ENCODE peak calls at places on chromosomes 11 and 22, in ten cellular contexts. A is progenitor cell of endocrine pancreas; Z is COR-L47; O is dermis microvascular lymphatic vessel endothelial cell; V is epithelial cell of proximal tubule; I is neural progenitor cell; S is activated effector memory CD4-positive, alpha-beta T cell treated with Interleukin-2 at 50 U/mL for 16 hours; R is activated T-cell treated with anti-CD3 and anti-CD28 coated beads, Interleukin-2, amount 50 U/mL, for 1 hour; G is AG08396; P is stimulated activated CD8-positive, alpha-beta memory T cell treated with anti-CD3 and anti-CD28 coated beads, Interleukin-4, amount 100 ng/mL, for 24 hours. J is an unnamed sample.

GRCh38 chr11:35619754-35620640 is 1.7 kb downstream of the FJX1 start:
- DNase-seq in A (peak), Z (peak), O (no peak), V (no peak), I (peak), S (no peak), R (no peak), G (peak), P (no peak), J (peak)

GRCh38 chr11:2178906-2179494 is 7.4 kb upstream of the TH start:
- DNase-seq in A (no peak), Z (peak), O (no peak), V (peak), I (no peak), S (no peak), R (no peak), G (peak), P (no peak), J (no peak)

GRCh38 chr11:24704716-24705115 is 207.9 kb downstream of the LUZP2 start:
- DNase-seq in A (no peak), Z (no peak), O (no peak), V (no peak), I (no peak), S (no peak), R (no peak), G (no peak), P (no peak), J (no peak)

GRCh38 chr11:107018902-107019493 is 722 bp upstream of the GUCY1A2 start:
- DNase-seq in A (peak), Z (no peak), O (peak), V (no peak), I (peak), S (no peak), R (no peak), G (peak), P (no peak), J (peak)

GRCh38 chr22:17589810-17590375 is 26.6 kb downstream of the SLC25A18 start:
- DNase-seq in A (no peak), Z (no peak), O (no peak), V (no peak), I (no peak), S (no peak), R (no peak), G (no peak), P (no peak), J (no peak)

GRCh38 chr11:35013514-35014191 is 97.2 kb downstream of the PDHX start:
- DNase-seq in A (no peak), Z (no peak), O (no peak), V (no peak), I (peak), S (no peak), R (no peak), G (no peak), P (no peak), J (no peak)

GRCh38 chr11:10387209-10388083 is 67.6 kb upstream of the AMPD3 start:
- DNase-seq in A (no peak), Z (no peak), O (peak), V (no peak), I (no peak), S (no peak), R (no peak), G (peak), P (no peak), J (no peak)

GRCh38 chr11:106304274-106304673 is 226.8 kb downstream of the AASDHPPT start:
- DNase-seq in A (no peak), Z (no peak), O (no peak), V (peak), I (no peak), S (no peak), R (no peak), G (peak), P (no peak), J (no peak)

GRCh38 chr11:131658414-131658813 is 288.0 kb downstream of the NTM start:
- DNase-seq in A (no peak), Z (no peak), O (no peak), V (no peak), I (no peak), S (no peak), R (no peak), G (no peak), P (no peak), J (no peak)

GRCh38 chr22:29718949-29719893 is 582 bp upstream of the CABP7 start:
- DNase-seq in A (no peak), Z (no peak), O (no peak), V (no peak), I (no peak), S (no peak), R (no peak), G (no peak), P (no peak), J (no peak)

GRCh38 chr11:36469063-36469462 is 41.0 kb downstream of the TRAF6 start:
- DNase-seq in A (no peak), Z (no peak), O (no peak), V (no peak), I (peak), S (no peak), R (no peak), G (no peak), P (no peak), J (no peak)

GRCh38 chr11:65355776-65356393 is 1.3 kb downstream of the TIGD3 start:
- DNase-seq in A (no peak), Z (no peak), O (no peak), V (no peak), I (peak), S (no peak), R (no peak), G (peak), P (no peak), J (no peak)

GRCh38 chr11:94128171-94128745 is 383 bp upstream of the PANX1 start:
- DNase-seq in A (no peak), Z (peak), O (no peak), V (no peak), I (no peak), S (no peak), R (no peak), G (peak), P (no peak), J (no peak)

GRCh38 chr11:3121931-3122774 is 43.0 kb downstream of the OSBPL5 start:
- DNase-seq in A (no peak), Z (no peak), O (no peak), V (no peak), I (no peak), S (no peak), R (peak), G (no peak), P (no peak), J (no peak)

GRCh38 chr11:134862168-134862567 is 450.1 kb upstream of the B3GAT1 start:
- DNase-seq in A (no peak), Z (no peak), O (no peak), V (no peak), I (no peak), S (no peak), R (no peak), G (no peak), P (no peak), J (no peak)

GRCh38 chr22:44827666-44828065 is 75.3 kb downstream of the ARHGAP8 start:
- DNase-seq in A (no peak), Z (no peak), O (no peak), V (no peak), I (no peak), S (no peak), R (no peak), G (no peak), P (no peak), J (no peak)

GRCh38 chr11:33941637-33942160 is 49.8 kb upstream of the LMO2 start:
- DNase-seq in A (no peak), Z (no peak), O (peak), V (no peak), I (no peak), S (no peak), R (no peak), G (no peak), P (no peak), J (no peak)

GRCh38 chr22:43776081-43776670 is 35.9 kb downstream of the EFCAB6 start:
- DNase-seq in A (no peak), Z (no peak), O (no peak), V (no peak), I (no peak), S (no peak), R (no peak), G (no peak), P (no peak), J (no peak)

GRCh38 chr22:29580200-29580810 is 608 bp downstream of the NIPSNAP1 start:
- DNase-seq in A (peak), Z (no peak), O (no peak), V (no peak), I (peak), S (no peak), R (peak), G (peak), P (no peak), J (peak)

GRCh38 chr11:26974068-26974790 is 19.7 kb upstream of the FIBIN start:
- DNase-seq in A (no peak), Z (no peak), O (no peak), V (no peak), I (peak), S (no peak), R (no peak), G (peak), P (no peak), J (no peak)

GRCh38 chr11:27545946-27546345 is 39.4 kb upstream of the LIN7C start:
- DNase-seq in A (no peak), Z (no peak), O (no peak), V (no peak), I (peak), S (no peak), R (no peak), G (no peak), P (no peak), J (no peak)

GRCh38 chr11:111982019-111982464 is 43.2 kb upstream of the DLAT start:
- DNase-seq in A (peak), Z (peak), O (peak), V (peak), I (peak), S (peak), R (peak), G (no peak), P (peak), J (no peak)

GRCh38 chr11:17472467-17472866 is 4.2 kb downstream of the ABCC8 start:
- DNase-seq in A (no peak), Z (no peak), O (no peak), V (no peak), I (peak), S (no peak), R (no peak), G (no peak), P (no peak), J (no peak)

GRCh38 chr11:11567862-11568650 is 53.7 kb downstream of the GALNT18 start:
- DNase-seq in A (no peak), Z (no peak), O (no peak), V (no peak), I (no peak), S (no peak), R (no peak), G (no peak), P (no peak), J (no peak)

GRCh38 chr11:65915101-65915820 is 3.6 kb downstream of the C11orf68 start:
- DNase-seq in A (no peak), Z (no peak), O (no peak), V (no peak), I (no peak), S (no peak), R (no peak), G (no peak), P (no peak), J (no peak)

GRCh38 chr11:45812581-45813548 is 7.9 kb downstream of the SLC35C1 start:
- DNase-seq in A (no peak), Z (no peak), O (no peak), V (no peak), I (no peak), S (no peak), R (no peak), G (no peak), P (no peak), J (no peak)

GRCh38 chr11:96259053-96259837 is 83.8 kb downstream of the MAML2 start:
- DNase-seq in A (no peak), Z (no peak), O (no peak), V (peak), I (no peak), S (no peak), R (no peak), G (no peak), P (no peak), J (no peak)

GRCh38 chr22:17366830-17367229 is 2.4 kb upstream of the CECR2 start:
- DNase-seq in A (peak), Z (no peak), O (no peak), V (no peak), I (peak), S (no peak), R (no peak), G (no peak), P (no peak), J (peak)

GRCh38 chr11:67646535-67647336 is 3.8 kb downstream of the ACY3 start:
- DNase-seq in A (no peak), Z (no peak), O (no peak), V (no peak), I (no peak), S (peak), R (peak), G (no peak), P (peak), J (peak)

GRCh38 chr11:108538022-108538424 is 39.8 kb upstream of the POGLUT3 start:
- DNase-seq in A (no peak), Z (no peak), O (no peak), V (no peak), I (no peak), S (no peak), R (no peak), G (no peak), P (no peak), J (no peak)

GRCh38 chr22:26548984-26549383 is 36.7 kb upstream of the TFIP11 start:
- DNase-seq in A (no peak), Z (no peak), O (no peak), V (no peak), I (no peak), S (no peak), R (no peak), G (no peak), P (no peak), J (no peak)